ENCODE peak calls at places on chromosomes 6 and 20, in seven cellular contexts. N is SHP77 treated with DMSO at 0.1 percent for 48 hours, A is GM23338, T is ELF-1, B is AG08396, O is NCI-H1105 treated with DMSO at 0.1 percent for 48 hours, H is ELR. V is an unnamed sample.

GRCh38 chr6:152094992-152095592 is 287.6 kb downstream of the ESR1 start:
- DNase-seq in N (no peak), A (no peak), T (peak; percentile 76), B (peak; percentile 89), O (no peak), H (peak; percentile 100), V (peak; percentile 89)

GRCh38 chr20:25309395-25310267 is 61.7 kb downstream of the PYGB start:
- DNase-seq in N (peak; percentile 38), A (no peak), T (no peak), B (peak; percentile 78), O (no peak), H (peak; percentile 92), V (peak; percentile 65)

GRCh38 chr20:61938839-61939690 is 126.6 kb downstream of the TAF4 start:
- DNase-seq in N (no peak), A (no peak), T (no peak), B (no peak), O (no peak), H (no peak), V (no peak)

GRCh38 chr20:46034039-46034438 is 5.0 kb downstream of the SLC12A5 start:
- DNase-seq in N (no peak), A (no peak), T (no peak), B (no peak), O (no peak), H (peak; percentile 58), V (no peak)

GRCh38 chr6:131825946-131826345 is 18.1 kb downstream of the ENPP1 start:
- DNase-seq in N (no peak), A (no peak), T (no peak), B (no peak), O (no peak), H (no peak), V (no peak)

GRCh38 chr6:53179961-53180651 is 31.5 kb upstream of the GCM1 start:
- DNase-seq in N (peak; percentile 80), A (no peak), T (no peak), B (no peak), O (peak; percentile 94), H (no peak), V (no peak)

GRCh38 chr20:64119301-64119680 is 11.9 kb upstream of the NPBWR2 start:
- DNase-seq in N (no peak), A (no peak), T (no peak), B (no peak), O (no peak), H (no peak), V (no peak)

GRCh38 chr6:157206359-157206815 is 116.9 kb downstream of the TMEM242 start:
- DNase-seq in N (no peak), A (no peak), T (no peak), B (no peak), O (no peak), H (no peak), V (no peak)

GRCh38 chr20:43569282-43569681 is 10.5 kb downstream of the SGK2 start:
- DNase-seq in N (no peak), A (no peak), T (no peak), B (no peak), O (no peak), H (no peak), V (no peak)

GRCh38 chr6:153312633-153313032 is 181.6 kb upstream of the RGS17 start:
- DNase-seq in N (peak; percentile 47), A (peak; percentile 39), T (peak; percentile 13), B (peak; percentile 5), O (peak; percentile 93), H (peak; percentile 65), V (peak; percentile 49)

V was measured in HCT116.